ENCODE peak calls at places on chromosomes 1 and 21, in eight cellular contexts. N, D, B, E, R, V, Q and O are unnamed samples.

GRCh38 chr21:38760017-38760761 is 45.5 kb upstream of the ETS2 start:
- DNase-seq in Q (no peak), B (no peak), V (no peak), N (no peak), E (no peak), D (no peak), R (no peak), O (no peak)

GRCh38 chr1:239274242-239274830 is 112.0 kb upstream of the CHRM3 start:
- DNase-seq in B (no peak), D (no peak), N (no peak), V (no peak), Q (no peak), E (no peak), R (no peak), O (no peak)

GRCh38 chr1:103496014-103496635 is 29.4 kb upstream of the RNPC3 start:
- DNase-seq in R (no peak), Q (no peak), N (no peak), D (no peak), B (no peak), E (no peak), V (no peak), O (no peak)

GRCh38 chr1:43447891-43448708 is 5.6 kb downstream of the HYI start:
- DNase-seq in D (no peak), Q (no peak), N (no peak), E (peak), V (no peak), B (no peak), R (no peak), O (peak)

GRCh38 chr1:40039245-40039756 is 1.2 kb upstream of the CAP1 start:
- DNase-seq in V (no peak), Q (no peak), B (no peak), E (no peak), R (no peak), N (peak), D (peak), O (no peak)

GRCh38 chr1:209116705-209117104 is 466.8 kb upstream of the CAMK1G start:
- DNase-seq in V (no peak), R (no peak), B (no peak), Q (no peak), D (no peak), E (no peak), N (no peak), O (no peak)

GRCh38 chr1:1958071-1958541 is 39.0 kb upstream of the TMEM52 start:
- DNase-seq in B (no peak), Q (no peak), D (no peak), E (no peak), V (no peak), N (no peak), R (no peak), O (peak)

GRCh38 chr1:225699336-225699735 is 46.4 kb upstream of the ENAH start:
- DNase-seq in D (no peak), N (no peak), B (no peak), R (no peak), V (no peak), Q (no peak), E (no peak), O (no peak)

GRCh38 chr1:198162091-198162767 is 5.4 kb downstream of the NEK7 start:
- DNase-seq in E (no peak), R (no peak), D (no peak), V (no peak), B (no peak), Q (no peak), N (no peak), O (peak)

GRCh38 chr21:39030127-39030884 is 152.9 kb downstream of the PSMG1 start:
- DNase-seq in V (no peak), R (no peak), Q (no peak), B (no peak), E (no peak), N (no peak), D (no peak), O (no peak)

GRCh38 chr1:36651176-36651910 is 168.6 kb upstream of the CSF3R start:
- DNase-seq in R (no peak), B (no peak), Q (no peak), N (no peak), E (no peak), V (no peak), D (no peak), O (no peak)